ENCODE peak calls at places on chromosomes 7 and 10, in ten cellular contexts. One of them, this sample, is unnamed.

GRCh38 chr7:28830831-28831230 is 127.3 kb downstream of the TRIL start:
- DNase-seq in AG08395: no peak
- DNase-seq in HCEC 1CT: no peak
- DNase-seq in T-helper 2 cell: no peak
- DNase-seq in stimulated activated CD8-positive, alpha-beta memory T cell treated with anti-CD3 and anti-CD28 coated beads, Interleukin-15, amount 100 ng/mL, for 4 hours: no peak
- DNase-seq in nucleus accumbens: no peak
- DNase-seq in AG09319: no peak
- DNase-seq in HepG2: no peak
- DNase-seq in iPS-NIHi11: no peak
- DNase-seq in GM18507: no peak
- DNase-seq in this sample: no peak

GRCh38 chr10:35215107-35215506 is 88.5 kb downstream of the CREM start:
- DNase-seq in T-helper 2 cell: no peak
- DNase-seq in AG08395: no peak
- DNase-seq in nucleus accumbens: no peak
- DNase-seq in AG09319: no peak
- DNase-seq in iPS-NIHi11: no peak
- DNase-seq in GM18507: no peak
- DNase-seq in stimulated activated CD8-positive, alpha-beta memory T cell treated with anti-CD3 and anti-CD28 coated beads, Interleukin-15, amount 100 ng/mL, for 4 hours: no peak
- DNase-seq in HepG2: no peak
- DNase-seq in HCEC 1CT: no peak
- DNase-seq in this sample: peak

GRCh38 chr10:77926566-77927342 is at the start of gene DLG5:
- DNase-seq in GM18507: peak
- DNase-seq in AG09319: no peak
- DNase-seq in HepG2: no peak
- DNase-seq in T-helper 2 cell: no peak
- DNase-seq in AG08395: peak
- DNase-seq in iPS-NIHi11: peak
- DNase-seq in stimulated activated CD8-positive, alpha-beta memory T cell treated with anti-CD3 and anti-CD28 coated beads, Interleukin-15, amount 100 ng/mL, for 4 hours: no peak
- DNase-seq in HCEC 1CT: peak
- DNase-seq in nucleus accumbens: peak
- DNase-seq in this sample: no peak

GRCh38 chr10:10992072-10992471 is 25.6 kb upstream of the CELF2 start:
- DNase-seq in HepG2: no peak
- DNase-seq in stimulated activated CD8-positive, alpha-beta memory T cell treated with anti-CD3 and anti-CD28 coated beads, Interleukin-15, amount 100 ng/mL, for 4 hours: no peak
- DNase-seq in T-helper 2 cell: no peak
- DNase-seq in iPS-NIHi11: no peak
- DNase-seq in AG09319: no peak
- DNase-seq in GM18507: no peak
- DNase-seq in nucleus accumbens: no peak
- DNase-seq in AG08395: no peak
- DNase-seq in HCEC 1CT: no peak
- DNase-seq in this sample: no peak

GRCh38 chr10:44391981-44392380 is 7.1 kb upstream of the CXCL12 start:
- DNase-seq in stimulated activated CD8-positive, alpha-beta memory T cell treated with anti-CD3 and anti-CD28 coated beads, Interleukin-15, amount 100 ng/mL, for 4 hours: no peak
- DNase-seq in T-helper 2 cell: no peak
- DNase-seq in AG08395: no peak
- DNase-seq in iPS-NIHi11: no peak
- DNase-seq in AG09319: no peak
- DNase-seq in HCEC 1CT: no peak
- DNase-seq in GM18507: no peak
- DNase-seq in HepG2: no peak
- DNase-seq in nucleus accumbens: no peak
- DNase-seq in this sample: no peak

GRCh38 chr10:113221756-113222168 is 271.7 kb downstream of the TCF7L2 start:
- DNase-seq in HCEC 1CT: no peak
- DNase-seq in iPS-NIHi11: no peak
- DNase-seq in AG08395: peak
- DNase-seq in HepG2: no peak
- DNase-seq in stimulated activated CD8-positive, alpha-beta memory T cell treated with anti-CD3 and anti-CD28 coated beads, Interleukin-15, amount 100 ng/mL, for 4 hours: no peak
- DNase-seq in T-helper 2 cell: no peak
- DNase-seq in GM18507: no peak
- DNase-seq in nucleus accumbens: no peak
- DNase-seq in AG09319: no peak
- DNase-seq in this sample: no peak

GRCh38 chr7:7851381-7851780 is 117.2 kb upstream of the GLCCI1 start:
- DNase-seq in AG08395: no peak
- DNase-seq in stimulated activated CD8-positive, alpha-beta memory T cell treated with anti-CD3 and anti-CD28 coated beads, Interleukin-15, amount 100 ng/mL, for 4 hours: no peak
- DNase-seq in iPS-NIHi11: no peak
- DNase-seq in GM18507: no peak
- DNase-seq in HepG2: no peak
- DNase-seq in nucleus accumbens: no peak
- DNase-seq in T-helper 2 cell: no peak
- DNase-seq in HCEC 1CT: no peak
- DNase-seq in AG09319: no peak
- DNase-seq in this sample: no peak

GRCh38 chr10:24826022-24826421 is 102.3 kb upstream of the ARHGAP21 start:
- DNase-seq in AG08395: peak
- DNase-seq in nucleus accumbens: no peak
- DNase-seq in stimulated activated CD8-positive, alpha-beta memory T cell treated with anti-CD3 and anti-CD28 coated beads, Interleukin-15, amount 100 ng/mL, for 4 hours: no peak
- DNase-seq in T-helper 2 cell: no peak
- DNase-seq in iPS-NIHi11: no peak
- DNase-seq in GM18507: no peak
- DNase-seq in HCEC 1CT: peak
- DNase-seq in AG09319: peak
- DNase-seq in HepG2: no peak
- DNase-seq in this sample: peak

GRCh38 chr10:106931159-106931852 is 233.2 kb downstream of the SORCS1 start:
- DNase-seq in HCEC 1CT: no peak
- DNase-seq in T-helper 2 cell: no peak
- DNase-seq in AG08395: no peak
- DNase-seq in stimulated activated CD8-positive, alpha-beta memory T cell treated with anti-CD3 and anti-CD28 coated beads, Interleukin-15, amount 100 ng/mL, for 4 hours: no peak
- DNase-seq in GM18507: no peak
- DNase-seq in AG09319: no peak
- DNase-seq in iPS-NIHi11: no peak
- DNase-seq in HepG2: peak
- DNase-seq in nucleus accumbens: no peak
- DNase-seq in this sample: no peak

GRCh38 chr7:19284596-19285300 is 139.5 kb upstream of the FERD3L start:
- DNase-seq in iPS-NIHi11: no peak
- DNase-seq in nucleus accumbens: no peak
- DNase-seq in T-helper 2 cell: no peak
- DNase-seq in AG09319: no peak
- DNase-seq in GM18507: no peak
- DNase-seq in AG08395: peak
- DNase-seq in HepG2: no peak
- DNase-seq in stimulated activated CD8-positive, alpha-beta memory T cell treated with anti-CD3 and anti-CD28 coated beads, Interleukin-15, amount 100 ng/mL, for 4 hours: no peak
- DNase-seq in HCEC 1CT: peak
- DNase-seq in this sample: peak

GRCh38 chr10:71575446-71575845 is 144.1 kb downstream of the C10orf105 start:
- DNase-seq in T-helper 2 cell: no peak
- DNase-seq in AG08395: no peak
- DNase-seq in stimulated activated CD8-positive, alpha-beta memory T cell treated with anti-CD3 and anti-CD28 coated beads, Interleukin-15, amount 100 ng/mL, for 4 hours: no peak
- DNase-seq in iPS-NIHi11: no peak
- DNase-seq in HCEC 1CT: no peak
- DNase-seq in HepG2: no peak
- DNase-seq in AG09319: no peak
- DNase-seq in GM18507: no peak
- DNase-seq in nucleus accumbens: peak
- DNase-seq in this sample: no peak

GRCh38 chr10:131843881-131844284 is 56.9 kb upstream of the PPP2R2D start:
- DNase-seq in stimulated activated CD8-positive, alpha-beta memory T cell treated with anti-CD3 and anti-CD28 coated beads, Interleukin-15, amount 100 ng/mL, for 4 hours: no peak
- DNase-seq in nucleus accumbens: no peak
- DNase-seq in T-helper 2 cell: no peak
- DNase-seq in AG09319: no peak
- DNase-seq in HepG2: no peak
- DNase-seq in AG08395: no peak
- DNase-seq in GM18507: no peak
- DNase-seq in HCEC 1CT: no peak
- DNase-seq in iPS-NIHi11: no peak
- DNase-seq in this sample: no peak

GRCh38 chr7:1368150-1368681 is 91.1 kb downstream of the MICALL2 start:
- DNase-seq in T-helper 2 cell: no peak
- DNase-seq in nucleus accumbens: no peak
- DNase-seq in AG08395: no peak
- DNase-seq in GM18507: no peak
- DNase-seq in AG09319: no peak
- DNase-seq in HepG2: no peak
- DNase-seq in HCEC 1CT: no peak
- DNase-seq in stimulated activated CD8-positive, alpha-beta memory T cell treated with anti-CD3 and anti-CD28 coated beads, Interleukin-15, amount 100 ng/mL, for 4 hours: no peak
- DNase-seq in iPS-NIHi11: no peak
- DNase-seq in this sample: no peak

GRCh38 chr7:105133986-105134655 is 120.1 kb downstream of the KMT2E start:
- DNase-seq in AG09319: no peak
- DNase-seq in T-helper 2 cell: no peak
- DNase-seq in stimulated activated CD8-positive, alpha-beta memory T cell treated with anti-CD3 and anti-CD28 coated beads, Interleukin-15, amount 100 ng/mL, for 4 hours: no peak
- DNase-seq in HCEC 1CT: no peak
- DNase-seq in AG08395: no peak
- DNase-seq in nucleus accumbens: no peak
- DNase-seq in iPS-NIHi11: no peak
- DNase-seq in HepG2: no peak
- DNase-seq in GM18507: no peak
- DNase-seq in this sample: no peak

GRCh38 chr7:33243319-33243881 is 114.0 kb downstream of the BBS9 start:
- DNase-seq in HepG2: peak
- DNase-seq in GM18507: no peak
- DNase-seq in T-helper 2 cell: no peak
- DNase-seq in AG08395: peak
- DNase-seq in iPS-NIHi11: peak
- DNase-seq in AG09319: peak
- DNase-seq in HCEC 1CT: peak
- DNase-seq in stimulated activated CD8-positive, alpha-beta memory T cell treated with anti-CD3 and anti-CD28 coated beads, Interleukin-15, amount 100 ng/mL, for 4 hours: no peak
- DNase-seq in nucleus accumbens: no peak
- DNase-seq in this sample: peak

GRCh38 chr7:10939237-10939910 is 34.3 kb upstream of the PHF14 start:
- DNase-seq in AG08395: peak
- DNase-seq in HCEC 1CT: peak
- DNase-seq in nucleus accumbens: no peak
- DNase-seq in iPS-NIHi11: peak
- DNase-seq in HepG2: no peak
- DNase-seq in T-helper 2 cell: no peak
- DNase-seq in stimulated activated CD8-positive, alpha-beta memory T cell treated with anti-CD3 and anti-CD28 coated beads, Interleukin-15, amount 100 ng/mL, for 4 hours: no peak
- DNase-seq in AG09319: no peak
- DNase-seq in GM18507: no peak
- DNase-seq in this sample: no peak

GRCh38 chr10:43200538-43201390 is 62.5 kb downstream of the CSGALNACT2 start:
- DNase-seq in HCEC 1CT: no peak
- DNase-seq in T-helper 2 cell: peak
- DNase-seq in GM18507: no peak
- DNase-seq in AG08395: no peak
- DNase-seq in stimulated activated CD8-positive, alpha-beta memory T cell treated with anti-CD3 and anti-CD28 coated beads, Interleukin-15, amount 100 ng/mL, for 4 hours: no peak
- DNase-seq in iPS-NIHi11: no peak
- DNase-seq in nucleus accumbens: no peak
- DNase-seq in HepG2: no peak
- DNase-seq in AG09319: no peak
- DNase-seq in this sample: no peak

GRCh38 chr7:118573065-118573464 is 348.6 kb downstream of the ANKRD7 start:
- DNase-seq in GM18507: no peak
- DNase-seq in AG08395: no peak
- DNase-seq in T-helper 2 cell: no peak
- DNase-seq in stimulated activated CD8-positive, alpha-beta memory T cell treated with anti-CD3 and anti-CD28 coated beads, Interleukin-15, amount 100 ng/mL, for 4 hours: no peak
- DNase-seq in iPS-NIHi11: no peak
- DNase-seq in HepG2: no peak
- DNase-seq in HCEC 1CT: no peak
- DNase-seq in AG09319: no peak
- DNase-seq in nucleus accumbens: peak
- DNase-seq in this sample: no peak

GRCh38 chr7:37052673-37053072 is 328.4 kb upstream of the AOAH start:
- DNase-seq in stimulated activated CD8-positive, alpha-beta memory T cell treated with anti-CD3 and anti-CD28 coated beads, Interleukin-15, amount 100 ng/mL, for 4 hours: no peak
- DNase-seq in T-helper 2 cell: no peak
- DNase-seq in GM18507: no peak
- DNase-seq in AG09319: no peak
- DNase-seq in HCEC 1CT: no peak
- DNase-seq in AG08395: peak
- DNase-seq in HepG2: peak
- DNase-seq in nucleus accumbens: no peak
- DNase-seq in iPS-NIHi11: peak
- DNase-seq in this sample: no peak

GRCh38 chr10:67225226-67225625 is 299.4 kb downstream of the LRRTM3 start:
- DNase-seq in iPS-NIHi11: no peak
- DNase-seq in AG09319: no peak
- DNase-seq in nucleus accumbens: no peak
- DNase-seq in HCEC 1CT: no peak
- DNase-seq in HepG2: no peak
- DNase-seq in AG08395: no peak
- DNase-seq in T-helper 2 cell: no peak
- DNase-seq in stimulated activated CD8-positive, alpha-beta memory T cell treated with anti-CD3 and anti-CD28 coated beads, Interleukin-15, amount 100 ng/mL, for 4 hours: no peak
- DNase-seq in GM18507: no peak
- DNase-seq in this sample: no peak

GRCh38 chr10:80581469-80581835 is 43.8 kb downstream of the SH2D4B start:
- DNase-seq in HepG2: no peak
- DNase-seq in nucleus accumbens: no peak
- DNase-seq in T-helper 2 cell: no peak
- DNase-seq in AG09319: no peak
- DNase-seq in HCEC 1CT: no peak
- DNase-seq in AG08395: no peak
- DNase-seq in stimulated activated CD8-positive, alpha-beta memory T cell treated with anti-CD3 and anti-CD28 coated beads, Interleukin-15, amount 100 ng/mL, for 4 hours: no peak
- DNase-seq in GM18507: no peak
- DNase-seq in iPS-NIHi11: no peak
- DNase-seq in this sample: no peak

GRCh38 chr7:17843041-17843440 is 97.3 kb downstream of the SNX13 start:
- DNase-seq in stimulated activated CD8-positive, alpha-beta memory T cell treated with anti-CD3 and anti-CD28 coated beads, Interleukin-15, amount 100 ng/mL, for 4 hours: no peak
- DNase-seq in HCEC 1CT: no peak
- DNase-seq in AG09319: no peak
- DNase-seq in HepG2: no peak
- DNase-seq in iPS-NIHi11: no peak
- DNase-seq in nucleus accumbens: no peak
- DNase-seq in T-helper 2 cell: no peak
- DNase-seq in GM18507: no peak
- DNase-seq in AG08395: no peak
- DNase-seq in this sample: no peak

GRCh38 chr10:93072225-93072712 is 1.4 kb upstream of the CYP26A1 start:
- DNase-seq in GM18507: no peak
- DNase-seq in nucleus accumbens: no peak
- DNase-seq in stimulated activated CD8-positive, alpha-beta memory T cell treated with anti-CD3 and anti-CD28 coated beads, Interleukin-15, amount 100 ng/mL, for 4 hours: no peak
- DNase-seq in AG08395: no peak
- DNase-seq in AG09319: no peak
- DNase-seq in iPS-NIHi11: no peak
- DNase-seq in HCEC 1CT: no peak
- DNase-seq in HepG2: no peak
- DNase-seq in T-helper 2 cell: no peak
- DNase-seq in this sample: no peak

GRCh38 chr10:15775513-15775912 is 55.8 kb upstream of the ITGA8 start:
- DNase-seq in iPS-NIHi11: no peak
- DNase-seq in HCEC 1CT: peak
- DNase-seq in stimulated activated CD8-positive, alpha-beta memory T cell treated with anti-CD3 and anti-CD28 coated beads, Interleukin-15, amount 100 ng/mL, for 4 hours: no peak
- DNase-seq in nucleus accumbens: no peak
- DNase-seq in AG08395: peak
- DNase-seq in T-helper 2 cell: no peak
- DNase-seq in HepG2: no peak
- DNase-seq in GM18507: no peak
- DNase-seq in AG09319: peak
- DNase-seq in this sample: peak

GRCh38 chr7:36430881-36431280 is 41.2 kb downstream of the ANLN start:
- DNase-seq in T-helper 2 cell: no peak
- DNase-seq in GM18507: no peak
- DNase-seq in HCEC 1CT: no peak
- DNase-seq in AG08395: no peak
- DNase-seq in nucleus accumbens: no peak
- DNase-seq in HepG2: no peak
- DNase-seq in AG09319: no peak
- DNase-seq in iPS-NIHi11: no peak
- DNase-seq in stimulated activated CD8-positive, alpha-beta memory T cell treated with anti-CD3 and anti-CD28 coated beads, Interleukin-15, amount 100 ng/mL, for 4 hours: no peak
- DNase-seq in this sample: no peak

GRCh38 chr10:111102381-111102973 is 25.6 kb downstream of the ADRA2A start:
- DNase-seq in GM18507: no peak
- DNase-seq in HepG2: no peak
- DNase-seq in stimulated activated CD8-positive, alpha-beta memory T cell treated with anti-CD3 and anti-CD28 coated beads, Interleukin-15, amount 100 ng/mL, for 4 hours: no peak
- DNase-seq in nucleus accumbens: no peak
- DNase-seq in T-helper 2 cell: no peak
- DNase-seq in HCEC 1CT: no peak
- DNase-seq in AG09319: no peak
- DNase-seq in AG08395: no peak
- DNase-seq in iPS-NIHi11: no peak
- DNase-seq in this sample: no peak

GRCh38 chr7:101287032-101287431 is 34.6 kb downstream of the IFT22 start:
- DNase-seq in T-helper 2 cell: no peak
- DNase-seq in GM18507: no peak
- DNase-seq in iPS-NIHi11: no peak
- DNase-seq in nucleus accumbens: no peak
- DNase-seq in HepG2: no peak
- DNase-seq in AG09319: no peak
- DNase-seq in stimulated activated CD8-positive, alpha-beta memory T cell treated with anti-CD3 and anti-CD28 coated beads, Interleukin-15, amount 100 ng/mL, for 4 hours: no peak
- DNase-seq in AG08395: no peak
- DNase-seq in HCEC 1CT: no peak
- DNase-seq in this sample: no peak

GRCh38 chr7:78427209-78427608 is 628.6 kb downstream of the PHTF2 start:
- DNase-seq in T-helper 2 cell: no peak
- DNase-seq in HCEC 1CT: no peak
- DNase-seq in GM18507: no peak
- DNase-seq in HepG2: no peak
- DNase-seq in nucleus accumbens: no peak
- DNase-seq in AG08395: no peak
- DNase-seq in stimulated activated CD8-positive, alpha-beta memory T cell treated with anti-CD3 and anti-CD28 coated beads, Interleukin-15, amount 100 ng/mL, for 4 hours: no peak
- DNase-seq in AG09319: no peak
- DNase-seq in iPS-NIHi11: no peak
- DNase-seq in this sample: no peak